ENCODE peak calls at places on chromosome 17, in eight cellular contexts. One of them, this sample, is unnamed.
A peak's percentile ranks its signal among the peaks of the same experiment; 100 is the strongest.

GRCh38 chr17:31926100-31926729 is 10.6 kb upstream of the SUZ12 start:
- DNase-seq in T-helper 2 cell: no peak
- DNase-seq in nucleus accumbens: no peak
- DNase-seq in stimulated activated CD8-positive, alpha-beta memory T cell treated with anti-CD3 and anti-CD28 coated beads, Interleukin-4, amount 100 ng/mL, for 4 hours: no peak
- DNase-seq in choroid plexus epithelial cell: no peak
- DNase-seq in body of pancreas: no peak
- DNase-seq in ACHN: no peak
- DNase-seq in CD8-positive, alpha-beta T cell: no peak
- DNase-seq in this sample: no peak

GRCh38 chr17:43791589-43791988 is 11.4 kb downstream of the CFAP97D1 start:
- DNase-seq in T-helper 2 cell: no peak
- DNase-seq in nucleus accumbens: no peak
- DNase-seq in stimulated activated CD8-positive, alpha-beta memory T cell treated with anti-CD3 and anti-CD28 coated beads, Interleukin-4, amount 100 ng/mL, for 4 hours: no peak
- DNase-seq in choroid plexus epithelial cell: peak; percentile 75
- DNase-seq in body of pancreas: no peak
- DNase-seq in ACHN: peak; percentile 51
- DNase-seq in CD8-positive, alpha-beta T cell: no peak
- DNase-seq in this sample: no peak

GRCh38 chr17:79801156-79802038 is 4.5 kb upstream of the CBX8 start:
- DNase-seq in T-helper 2 cell: no peak
- DNase-seq in nucleus accumbens: no peak
- DNase-seq in stimulated activated CD8-positive, alpha-beta memory T cell treated with anti-CD3 and anti-CD28 coated beads, Interleukin-4, amount 100 ng/mL, for 4 hours: no peak
- DNase-seq in choroid plexus epithelial cell: peak; percentile 55
- DNase-seq in body of pancreas: no peak
- DNase-seq in ACHN: peak; percentile 59
- DNase-seq in CD8-positive, alpha-beta T cell: no peak
- DNase-seq in this sample: no peak

GRCh38 chr17:77840156-77840555 is 118.3 kb upstream of the TNRC6C start:
- DNase-seq in T-helper 2 cell: no peak
- DNase-seq in nucleus accumbens: no peak
- DNase-seq in stimulated activated CD8-positive, alpha-beta memory T cell treated with anti-CD3 and anti-CD28 coated beads, Interleukin-4, amount 100 ng/mL, for 4 hours: no peak
- DNase-seq in choroid plexus epithelial cell: peak; percentile 66
- DNase-seq in body of pancreas: no peak
- DNase-seq in ACHN: no peak
- DNase-seq in CD8-positive, alpha-beta T cell: no peak
- DNase-seq in this sample: peak; percentile 53

GRCh38 chr17:56752263-56752662 is 81.5 kb downstream of the C17orf67 start:
- DNase-seq in T-helper 2 cell: no peak
- DNase-seq in nucleus accumbens: no peak
- DNase-seq in stimulated activated CD8-positive, alpha-beta memory T cell treated with anti-CD3 and anti-CD28 coated beads, Interleukin-4, amount 100 ng/mL, for 4 hours: no peak
- DNase-seq in choroid plexus epithelial cell: no peak
- DNase-seq in body of pancreas: no peak
- DNase-seq in ACHN: no peak
- DNase-seq in CD8-positive, alpha-beta T cell: no peak
- DNase-seq in this sample: no peak

GRCh38 chr17:38982858-38983746 is 15.9 kb upstream of the FBXO47 start:
- DNase-seq in T-helper 2 cell: no peak
- DNase-seq in nucleus accumbens: no peak
- DNase-seq in stimulated activated CD8-positive, alpha-beta memory T cell treated with anti-CD3 and anti-CD28 coated beads, Interleukin-4, amount 100 ng/mL, for 4 hours: no peak
- DNase-seq in choroid plexus epithelial cell: peak; percentile 85
- DNase-seq in body of pancreas: peak; percentile 41
- DNase-seq in ACHN: peak; percentile 68
- DNase-seq in CD8-positive, alpha-beta T cell: peak; percentile 55
- DNase-seq in this sample: no peak

GRCh38 chr17:18015603-18016002 is 23.4 kb downstream of the ATPAF2 start:
- DNase-seq in T-helper 2 cell: no peak
- DNase-seq in nucleus accumbens: no peak
- DNase-seq in stimulated activated CD8-positive, alpha-beta memory T cell treated with anti-CD3 and anti-CD28 coated beads, Interleukin-4, amount 100 ng/mL, for 4 hours: no peak
- DNase-seq in choroid plexus epithelial cell: no peak
- DNase-seq in body of pancreas: no peak
- DNase-seq in ACHN: no peak
- DNase-seq in CD8-positive, alpha-beta T cell: no peak
- DNase-seq in this sample: no peak

GRCh38 chr17:40515491-40516041 is 14.1 kb upstream of the TNS4 start:
- DNase-seq in T-helper 2 cell: no peak
- DNase-seq in nucleus accumbens: no peak
- DNase-seq in stimulated activated CD8-positive, alpha-beta memory T cell treated with anti-CD3 and anti-CD28 coated beads, Interleukin-4, amount 100 ng/mL, for 4 hours: no peak
- DNase-seq in choroid plexus epithelial cell: no peak
- DNase-seq in body of pancreas: no peak
- DNase-seq in ACHN: no peak
- DNase-seq in CD8-positive, alpha-beta T cell: peak; percentile 66
- DNase-seq in this sample: no peak

GRCh38 chr17:45277992-45278391 is 16.1 kb upstream of the SPATA32 start:
- DNase-seq in T-helper 2 cell: no peak
- DNase-seq in nucleus accumbens: no peak
- DNase-seq in stimulated activated CD8-positive, alpha-beta memory T cell treated with anti-CD3 and anti-CD28 coated beads, Interleukin-4, amount 100 ng/mL, for 4 hours: no peak
- DNase-seq in choroid plexus epithelial cell: peak; percentile 53
- DNase-seq in body of pancreas: peak; percentile 52
- DNase-seq in ACHN: no peak
- DNase-seq in CD8-positive, alpha-beta T cell: no peak
- DNase-seq in this sample: no peak